ENCODE peak calls at places on chromosomes 2 and 18, in seven cellular contexts. J is omental fat pad, H is foreskin fibroblast, D is PC-3, G is tibial nerve, N is foreskin keratinocyte, E is brain microvascular endothelial cell. A is an unnamed sample.

GRCh38 chr2:142140434-142140845 is 9.6 kb upstream of the LRP1B start:
- DNase-seq in J (no peak), H (peak), D (peak), G (no peak), N (no peak), E (no peak), A (peak)

GRCh38 chr2:216352653-216353270 is 19.5 kb downstream of the MARCHF4 start:
- DNase-seq in J (no peak), H (no peak), D (no peak), G (no peak), N (no peak), E (no peak), A (no peak)

GRCh38 chr2:241071677-241072111 is 30.4 kb downstream of the MTERF4 start:
- DNase-seq in J (no peak), H (no peak), D (no peak), G (no peak), N (no peak), E (no peak), A (no peak)

GRCh38 chr2:633371-633770 is 43.8 kb downstream of the TMEM18 start:
- DNase-seq in J (no peak), H (no peak), D (no peak), G (no peak), N (no peak), E (no peak), A (no peak)

GRCh38 chr2:23649285-23649684 is 264.3 kb downstream of the KLHL29 start:
- DNase-seq in J (no peak), H (no peak), D (no peak), G (no peak), N (no peak), E (no peak), A (no peak)

GRCh38 chr2:227191367-227191766 is 26.9 kb downstream of the COL4A3 start:
- DNase-seq in J (no peak), H (peak), D (peak), G (no peak), N (no peak), E (peak), A (peak)

GRCh38 chr2:219245148-219245898 is at the start of the genes GLB1L and STK16:
- DNase-seq in J (peak), H (peak), D (peak), G (peak), N (no peak), E (peak), A (peak)

GRCh38 chr2:238382381-238382781 is 44.3 kb upstream of the ASB1 start:
- DNase-seq in J (no peak), H (no peak), D (no peak), G (no peak), N (no peak), E (no peak), A (peak)

GRCh38 chr2:100321881-100322820 is at the start of gene LONRF2:
- DNase-seq in J (no peak), H (peak), D (peak), G (no peak), N (no peak), E (no peak), A (no peak)

GRCh38 chr2:152594792-152595191 is 122.5 kb downstream of the PRPF40A start:
- DNase-seq in J (no peak), H (no peak), D (no peak), G (peak), N (no peak), E (no peak), A (no peak)

GRCh38 chr2:240929364-240930095 is 23.4 kb downstream of the CROCC2 start:
- DNase-seq in J (peak), H (no peak), D (no peak), G (no peak), N (no peak), E (no peak), A (no peak)

GRCh38 chr2:207133862-207134519 is 31.8 kb downstream of the KLF7 start:
- DNase-seq in J (peak), H (peak), D (peak), G (peak), N (peak), E (peak), A (peak)

GRCh38 chr2:199975297-199975895 is 20.0 kb downstream of the MAIP1 start:
- DNase-seq in J (no peak), H (peak), D (no peak), G (no peak), N (no peak), E (no peak), A (peak)

GRCh38 chr18:74613390-74613789 is 15.7 kb downstream of the ZNF407 start:
- DNase-seq in J (no peak), H (no peak), D (no peak), G (no peak), N (no peak), E (no peak), A (no peak)

GRCh38 chr18:58051765-58052460 is 7.9 kb downstream of the NEDD4L start:
- DNase-seq in J (no peak), H (peak), D (peak), G (no peak), N (no peak), E (peak), A (peak)

GRCh38 chr18:54023471-54023870 is 201.0 kb downstream of the MBD2 start:
- DNase-seq in J (no peak), H (peak), D (peak), G (no peak), N (peak), E (peak), A (peak)

GRCh38 chr2:177207101-177207500 is 5.5 kb upstream of the HNRNPA3 start:
- DNase-seq in J (no peak), H (no peak), D (no peak), G (no peak), N (no peak), E (no peak), A (no peak)

GRCh38 chr2:207734264-207734635 is 22.8 kb downstream of the CCNYL1 start:
- DNase-seq in J (no peak), H (peak), D (peak), G (no peak), N (no peak), E (peak), A (peak)

GRCh38 chr2:43171789-43172188 is 54.6 kb downstream of the ZFP36L2 start:
- DNase-seq in J (no peak), H (peak), D (peak), G (peak), N (no peak), E (peak), A (peak)

GRCh38 chr18:28073658-28074057 is 103.3 kb downstream of the CDH2 start:
- DNase-seq in J (no peak), H (no peak), D (no peak), G (no peak), N (no peak), E (no peak), A (no peak)

GRCh38 chr2:42319265-42319664 is 41.8 kb downstream of the COX7A2L start:
- DNase-seq in J (no peak), H (no peak), D (no peak), G (no peak), N (no peak), E (no peak), A (no peak)

GRCh38 chr18:45054595-45054994 is 373.9 kb downstream of the SETBP1 start:
- DNase-seq in J (no peak), H (no peak), D (no peak), G (no peak), N (no peak), E (no peak), A (no peak)

GRCh38 chr2:217398860-217399259 is 539.0 kb upstream of the TNP1 start:
- DNase-seq in J (no peak), H (no peak), D (no peak), G (no peak), N (no peak), E (no peak), A (no peak)

GRCh38 chr2:187500585-187501359 is 52.7 kb upstream of the CALCRL start:
- DNase-seq in J (no peak), H (peak), D (peak), G (no peak), N (no peak), E (peak), A (peak)
- TF ChIP-seq CTCF in J (no peak), H (peak), D (peak), G (no peak), N (peak), E (peak), A (peak)

DNA sequence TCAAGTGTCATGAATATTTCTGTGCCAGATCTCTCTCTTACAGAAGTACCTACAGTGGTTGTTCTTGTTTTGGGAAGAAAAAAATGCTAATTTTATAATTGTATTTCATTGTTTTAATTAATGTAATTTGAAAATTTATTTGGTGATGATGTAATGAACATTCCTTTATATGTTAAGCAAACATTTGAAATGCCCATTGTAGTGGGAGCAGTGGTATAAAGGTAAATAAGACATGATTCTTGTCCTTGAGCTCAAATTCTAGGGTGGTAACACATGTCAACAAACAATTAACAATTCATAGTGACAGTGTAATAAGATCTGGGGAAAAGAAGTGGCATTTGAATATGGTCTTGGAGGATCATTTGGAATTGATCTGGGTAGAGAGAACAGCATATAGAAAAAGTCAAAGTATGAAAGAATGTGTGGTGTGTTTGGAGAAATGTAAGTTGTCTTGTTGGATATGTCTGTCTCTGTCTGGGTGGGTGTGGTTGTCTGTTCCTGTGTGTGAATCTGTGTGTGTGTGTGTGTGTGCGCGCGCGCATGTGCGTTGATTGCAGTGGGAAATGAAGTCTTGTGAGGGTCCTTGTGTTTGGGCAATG is 5.8 kb downstream of the PTPN4 start:
- DNase-seq in J (no peak), H (no peak), D (no peak), G (no peak), N (no peak), E (no peak), A (no peak)
- TF ChIP-seq CTCF in J (no peak), H (no peak), D (no peak), G (no peak), N (no peak), E (no peak), A (no peak)

GRCh38 chr18:37654711-37655369 is 89.2 kb upstream of the CELF4 start:
- DNase-seq in J (no peak), H (no peak), D (no peak), G (no peak), N (no peak), E (no peak), A (no peak)
- TF ChIP-seq CTCF in J (no peak), H (no peak), D (no peak), G (no peak), N (no peak), E (no peak), A (no peak)

DNA sequence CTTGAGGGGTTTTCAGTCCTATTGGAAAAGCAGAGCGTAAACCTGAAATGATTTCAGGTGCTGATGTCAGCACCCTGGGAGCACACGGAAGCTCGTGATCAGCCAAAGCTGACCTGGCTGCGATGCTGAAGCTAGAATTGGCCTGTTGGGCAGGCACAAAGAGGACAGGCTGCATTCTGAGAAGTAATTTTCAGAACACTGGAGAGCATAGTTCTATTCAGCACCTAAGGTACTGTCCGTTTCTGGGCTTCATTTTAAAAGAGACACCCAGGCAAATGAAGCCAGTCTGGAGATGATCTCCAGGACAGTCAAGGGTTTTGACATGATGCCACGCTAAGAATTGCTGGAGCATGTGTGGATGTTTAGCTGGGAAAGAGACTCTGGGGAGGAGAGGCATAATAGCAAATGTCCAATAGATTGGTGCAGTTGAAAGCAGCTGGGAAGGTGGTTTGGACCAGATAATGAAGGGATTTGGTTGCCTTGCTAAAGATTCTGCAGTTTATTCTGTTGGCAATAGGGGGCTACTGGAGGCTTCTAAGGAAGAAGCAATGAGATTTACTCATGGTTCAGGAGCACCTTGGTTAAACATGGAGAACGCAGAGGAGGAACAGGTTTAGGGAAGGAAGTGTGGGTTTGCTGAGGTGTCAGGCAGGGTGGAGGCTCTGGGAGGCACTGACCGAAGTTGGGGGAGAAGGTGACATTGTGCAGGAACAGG is 86.6 kb downstream of the ACOXL start:
- DNase-seq in J (no peak), H (no peak), D (peak), G (no peak), N (no peak), E (no peak), A (no peak)
- TF ChIP-seq CTCF in J (no peak), H (no peak), D (peak), G (no peak), N (peak), E (peak), A (no peak)

GRCh38 chr18:10003866-10004265 is 90.0 kb downstream of the VAPA start:
- DNase-seq in J (no peak), H (no peak), D (no peak), G (no peak), N (no peak), E (no peak), A (no peak)

GRCh38 chr18:10003281-10003680 is 89.5 kb downstream of the VAPA start:
- DNase-seq in J (no peak), H (no peak), D (no peak), G (no peak), N (no peak), E (no peak), A (no peak)

GRCh38 chr18:10008006-10008647 is 94.3 kb downstream of the VAPA start:
- DNase-seq in J (no peak), H (no peak), D (no peak), G (no peak), N (no peak), E (no peak), A (no peak)

GRCh38 chr18:10009321-10010144 is 95.7 kb downstream of the VAPA start:
- DNase-seq in J (no peak), H (no peak), D (no peak), G (no peak), N (no peak), E (no peak), A (no peak)

GRCh38 chr18:10006261-10006903 is 92.6 kb downstream of the VAPA start:
- DNase-seq in J (no peak), H (peak), D (peak), G (no peak), N (no peak), E (no peak), A (peak)
- TF ChIP-seq CTCF in J (no peak), H (peak), D (peak), G (peak), N (peak), E (peak), A (peak)

GRCh38 chr2:2843969-2844548 is 513.0 kb upstream of the MYT1L start:
- DNase-seq in J (no peak), H (no peak), D (peak), G (no peak), N (no peak), E (no peak), A (no peak)
- TF ChIP-seq CTCF in J (no peak), H (no peak), D (peak), G (no peak), N (peak), E (no peak), A (no peak)

GRCh38 chr18:47286776-47287410 is 35.4 kb upstream of the SKOR2 start:
- DNase-seq in J (no peak), H (no peak), D (no peak), G (no peak), N (no peak), E (no peak), A (no peak)

GRCh38 chr18:47280121-47280520 is 28.7 kb upstream of the SKOR2 start:
- DNase-seq in J (no peak), H (no peak), D (no peak), G (no peak), N (no peak), E (no peak), A (no peak)

GRCh38 chr18:47285456-47285855 is 34.0 kb upstream of the SKOR2 start:
- DNase-seq in J (no peak), H (no peak), D (no peak), G (no peak), N (no peak), E (no peak), A (no peak)

GRCh38 chr18:47284691-47285370 is 33.4 kb upstream of the SKOR2 start:
- DNase-seq in J (no peak), H (no peak), D (no peak), G (no peak), N (no peak), E (no peak), A (no peak)

GRCh38 chr18:47283476-47283875 is 32.0 kb upstream of the SKOR2 start:
- DNase-seq in J (no peak), H (peak), D (peak), G (no peak), N (no peak), E (peak), A (peak)
- TF ChIP-seq CTCF in J (no peak), H (peak), D (peak), G (no peak), N (peak), E (peak), A (peak)

DNA sequence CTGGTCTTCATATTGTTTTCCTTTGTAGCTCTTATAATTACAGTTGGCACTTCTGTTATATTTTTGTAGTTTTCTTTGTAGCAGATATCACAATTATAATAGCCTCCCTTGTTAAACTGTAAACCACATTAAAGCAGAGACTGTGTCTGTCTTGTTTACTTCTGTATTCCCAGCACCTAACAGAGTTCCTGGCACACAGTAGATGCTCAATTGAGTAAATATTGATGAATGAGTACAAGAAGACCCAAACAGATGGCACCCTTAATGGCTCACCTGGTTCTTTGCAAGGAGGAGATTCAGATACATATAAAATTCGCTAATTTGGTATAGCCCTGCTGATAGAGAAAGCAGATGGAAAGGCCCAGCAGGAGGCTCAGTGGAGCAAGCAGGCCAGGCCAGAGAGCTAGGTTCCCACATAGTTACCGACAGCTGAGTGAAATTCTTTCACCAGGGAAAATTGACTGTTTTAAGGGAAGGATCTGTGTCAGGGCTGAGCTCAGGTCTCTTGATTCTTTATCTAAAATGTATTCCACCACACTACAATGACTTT is 120.1 kb downstream of the NUP35 start:
- DNase-seq in J (no peak), H (no peak), D (no peak), G (no peak), N (no peak), E (no peak), A (no peak)
- TF ChIP-seq CTCF in J (no peak), H (no peak), D (no peak), G (no peak), N (no peak), E (peak), A (no peak)

A was measured in MCF 10A.